ENCODE peak calls at places on chromosomes 2 and 18, in five cellular contexts. Y, L, T, E and P are unnamed samples.

GRCh38 chr2:88091943-88092342 is 24.3 kb downstream of the SMYD1 start:
- DNase-seq in T (no peak), L (no peak), Y (no peak), E (no peak), P (no peak)

GRCh38 chr18:44098551-44099098 is 582.1 kb upstream of the SETBP1 start:
- DNase-seq in L (no peak), T (no peak), E (no peak), Y (no peak), P (no peak)

GRCh38 chr2:199589303-199589702 is 131.6 kb upstream of the SATB2 start:
- DNase-seq in L (no peak), Y (no peak), T (no peak), E (no peak), P (no peak)

GRCh38 chr18:78967692-78968091 is 11.9 kb upstream of the SALL3 start:
- DNase-seq in L (no peak), T (no peak), E (no peak), Y (no peak), P (no peak)

GRCh38 chr2:17353268-17353667 is 165.0 kb downstream of the RAD51AP2 start:
- DNase-seq in E (no peak), T (no peak), L (no peak), Y (no peak), P (no peak)

GRCh38 chr2:133812826-133813617 is 244.8 kb upstream of the NCKAP5 start:
- DNase-seq in E (no peak), Y (no peak), T (no peak), L (peak; percentile 20), P (no peak)

GRCh38 chr18:70041459-70042020 is 93.9 kb upstream of the CD226 start:
- DNase-seq in Y (no peak), E (no peak), L (no peak), T (no peak), P (no peak)

GRCh38 chr2:111659361-111660281 is 224.4 kb downstream of the ANAPC1 start:
- DNase-seq in Y (no peak), T (peak; percentile 22), E (peak; percentile 8), L (peak; percentile 71), P (peak; percentile 91)

GRCh38 chr2:113200236-113200635 is 26.5 kb downstream of the PSD4 start:
- DNase-seq in Y (peak; percentile 65), E (no peak), T (no peak), L (no peak), P (no peak)

GRCh38 chr2:235170536-235171510 is 219.0 kb downstream of the SH3BP4 start:
- DNase-seq in T (no peak), Y (no peak), E (no peak), L (peak; percentile 78), P (no peak)

GRCh38 chr2:106944220-106944619 is 58.3 kb upstream of the ST6GAL2 start:
- DNase-seq in E (no peak), L (no peak), T (no peak), Y (no peak), P (no peak)

GRCh38 chr2:143803936-143804335 is 674.7 kb downstream of the ARHGAP15 start:
- DNase-seq in Y (no peak), L (no peak), E (no peak), T (no peak), P (no peak)

GRCh38 chr2:154568413-154568812 is 130.1 kb upstream of the KCNJ3 start:
- DNase-seq in E (no peak), T (no peak), Y (no peak), L (no peak), P (no peak)

GRCh38 chr18:58768293-58768974 is 96.2 kb upstream of the ZNF532 start:
- DNase-seq in L (peak; percentile 54), T (peak; percentile 75), Y (peak; percentile 93), E (no peak), P (no peak)

GRCh38 chr2:219987830-219988229 is 360.4 kb downstream of the SLC4A3 start:
- DNase-seq in E (no peak), L (peak; percentile 57), T (no peak), Y (no peak), P (no peak)

GRCh38 chr2:109175350-109175678 is 46.3 kb downstream of the SH3RF3 start:
- DNase-seq in L (no peak), Y (no peak), T (peak; percentile 75), E (no peak), P (no peak)

GRCh38 chr2:98833172-98833916 is 102.4 kb upstream of the MGAT4A start:
- DNase-seq in Y (no peak), T (no peak), L (no peak), E (no peak), P (no peak)

GRCh38 chr2:222561817-222562424 is 94.0 kb downstream of the FARSB start:
- DNase-seq in T (peak; percentile 27), Y (no peak), E (no peak), L (peak; percentile 10), P (no peak)

GRCh38 chr2:98875081-98875728 is 60.8 kb downstream of the CRACDL start:
- DNase-seq in T (no peak), L (no peak), Y (no peak), E (no peak), P (no peak)

GRCh38 chr2:109399061-109399460 is 214.7 kb downstream of the SEPTIN10 start:
- DNase-seq in E (no peak), Y (no peak), L (no peak), T (no peak), P (no peak)

GRCh38 chr2:55743583-55743982 is 49.9 kb upstream of the PNPT1 start:
- DNase-seq in L (no peak), T (no peak), E (no peak), Y (no peak), P (no peak)

GRCh38 chr2:75360945-75361344 is 161.6 kb upstream of the TACR1 start:
- DNase-seq in T (no peak), Y (no peak), E (no peak), L (no peak), P (no peak)

GRCh38 chr2:10548626-10549025 is 100.5 kb upstream of the ODC1 start:
- DNase-seq in L (no peak), Y (no peak), E (no peak), T (no peak), P (no peak)

GRCh38 chr2:143942486-143942885 is 577.4 kb downstream of the ZEB2 start:
- DNase-seq in T (no peak), E (no peak), L (no peak), Y (no peak), P (no peak)

GRCh38 chr2:129727286-129727685 is 252.2 kb upstream of the RAB6C start:
- DNase-seq in E (no peak), T (no peak), L (no peak), Y (no peak), P (no peak)

GRCh38 chr2:120658285-120659158 is 77.1 kb upstream of the GLI2 start:
- DNase-seq in E (no peak), T (no peak), Y (no peak), L (no peak), P (no peak)
- TF ChIP-seq POLR2A in E (no peak), T (no peak), Y (no peak), L (no peak), P (no peak)

GRCh38 chr2:159096896-159097295 is 128.5 kb downstream of the TANC1 start:
- DNase-seq in L (no peak), Y (no peak), T (no peak), E (no peak), P (no peak)

GRCh38 chr2:159095813-159096212 is 127.4 kb downstream of the TANC1 start:
- DNase-seq in E (no peak), T (no peak), Y (no peak), L (no peak), P (no peak)

GRCh38 chr2:159101755-159102489 is 133.5 kb downstream of the TANC1 start:
- DNase-seq in T (no peak), Y (no peak), L (no peak), E (no peak), P (no peak)

GRCh38 chr2:159098374-159098773 is 129.9 kb downstream of the TANC1 start:
- DNase-seq in Y (no peak), L (no peak), E (no peak), T (no peak), P (no peak)

GRCh38 chr2:159098815-159099455 is 130.5 kb downstream of the TANC1 start:
- DNase-seq in Y (no peak), T (no peak), L (no peak), E (no peak), P (no peak)
- TF ChIP-seq POLR2A in Y (no peak), T (no peak), L (no peak), E (no peak), P (no peak)

GRCh38 chr2:26184086-26184485 is 11.2 kb downstream of the GAREM2 start:
- DNase-seq in E (no peak), T (no peak), L (no peak), Y (no peak), P (no peak)

GRCh38 chr2:26185304-26185928 is 12.5 kb downstream of the GAREM2 start:
- DNase-seq in L (no peak), E (no peak), Y (no peak), T (no peak), P (no peak)

GRCh38 chr2:26186371-26186770 is 13.5 kb downstream of the GAREM2 start:
- DNase-seq in L (no peak), Y (no peak), T (no peak), E (no peak), P (no peak)

GRCh38 chr2:26185954-26186353 is 13.1 kb downstream of the GAREM2 start:
- DNase-seq in Y (no peak), T (no peak), L (no peak), E (no peak), P (no peak)

DNA sequence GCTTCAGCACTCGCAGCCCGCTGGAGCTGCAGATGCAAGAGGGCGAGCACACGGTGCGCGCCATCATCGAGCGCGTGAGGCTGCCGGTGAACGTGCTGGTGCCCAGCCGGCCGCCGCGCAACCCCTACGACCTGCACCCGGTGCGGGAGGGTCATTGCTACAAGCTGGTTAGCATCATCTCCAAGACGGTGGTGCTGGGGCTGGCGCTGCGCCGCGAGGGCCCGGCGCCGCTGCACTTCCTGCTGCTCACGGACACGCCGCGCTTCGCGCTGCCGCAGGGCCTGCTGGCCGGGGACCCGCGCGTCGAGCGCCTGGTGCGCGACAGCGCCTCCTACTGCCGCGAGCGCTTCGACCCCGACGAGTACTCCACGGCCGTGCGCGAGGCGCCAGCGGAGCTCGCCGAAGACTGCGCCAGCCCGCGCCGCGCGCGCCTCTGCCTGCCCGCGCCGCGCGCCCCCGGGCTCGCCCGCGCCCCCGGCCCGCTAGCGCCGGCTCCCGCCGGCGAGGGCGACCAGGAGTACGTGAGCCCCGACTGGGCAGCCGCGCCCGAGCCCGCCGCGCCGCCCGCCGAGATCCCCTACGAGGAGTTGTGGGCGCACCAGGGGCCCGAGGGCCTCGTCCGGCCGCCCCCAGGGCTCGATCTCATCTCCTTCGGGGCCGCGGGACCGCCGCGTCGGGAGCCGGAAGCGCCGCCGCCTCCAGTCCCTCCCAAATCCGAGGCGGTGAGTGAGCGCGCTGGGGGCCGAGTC is 11.8 kb downstream of the GAREM2 start:
- DNase-seq in Y (peak; percentile 98), L (no peak), E (no peak), T (peak; percentile 48), P (no peak)
- TF ChIP-seq POLR2A in Y (no peak), L (no peak), E (no peak), T (no peak), P (no peak)

DNA sequence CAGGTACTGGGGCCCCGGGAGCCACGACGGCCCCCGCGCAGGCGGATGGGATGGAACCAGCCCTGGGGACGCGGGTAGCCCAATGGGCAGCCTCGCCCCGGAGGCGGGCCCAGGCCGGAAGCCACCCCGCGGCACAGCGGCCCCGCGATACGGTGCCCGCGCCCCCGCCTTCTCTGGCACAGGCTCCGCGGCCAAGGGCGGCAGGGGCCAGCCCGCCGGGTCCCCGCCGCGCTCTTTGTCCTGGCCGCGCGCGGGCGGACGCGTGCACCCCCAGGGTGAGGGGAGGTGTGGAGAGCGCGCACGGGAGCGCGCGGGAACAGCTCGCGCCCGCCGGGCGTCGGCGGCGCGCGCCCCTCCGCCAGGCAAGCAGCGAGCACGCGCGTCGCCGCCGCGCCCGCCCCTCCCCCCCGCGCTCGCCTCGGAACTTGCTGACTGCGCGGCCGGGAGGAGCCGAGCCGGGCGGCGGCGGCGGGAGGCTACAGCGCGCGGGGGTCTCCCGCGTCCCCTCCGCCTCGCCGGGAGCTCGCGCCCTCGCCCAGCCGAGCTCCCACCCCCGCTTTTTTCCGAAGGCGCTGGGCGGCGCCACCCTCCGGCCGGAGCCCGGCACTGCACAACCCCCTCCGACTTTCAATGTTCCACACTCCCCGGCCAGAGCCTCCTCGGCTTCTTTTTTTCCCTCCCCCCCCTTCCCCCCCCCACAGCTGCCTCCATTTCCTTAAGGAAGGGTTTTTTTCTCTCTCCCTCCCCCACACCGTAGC is at the start of gene UBE2E3:
- DNase-seq in L (peak; percentile 82), T (peak; percentile 72), Y (peak; percentile 95), E (peak; percentile 24), P (no peak)
- TF ChIP-seq POLR2A in L (peak; percentile 37), T (peak; percentile 34), Y (no peak), E (peak; percentile 59), P (no peak)